ENCODE peak calls at places on chromosomes 5 and 9, in nine cellular contexts. One of them, this sample, is unnamed.

GRCh38 chr9:136981588-136982231 is 1.1 kb upstream of the LCNL1 start:
- DNase-seq in stimulated activated CD8-positive, alpha-beta memory T cell treated with anti-CD3 and anti-CD28 coated beads, Interleukin-12 subunit alpha, Interleukin-12 subunit beta, amount 100 ng/mL, for 1 hour: no peak
- DNase-seq in Ammon's horn: peak; percentile 74
- DNase-seq in renal cortical epithelial cell: no peak
- DNase-seq in SJCRH30: no peak
- DNase-seq in T-helper 9 cell: no peak
- DNase-seq in NCI-H1694: no peak
- DNase-seq in T-helper 1 cell: no peak
- DNase-seq in ureter: no peak
- DNase-seq in this sample: peak; percentile 33

GRCh38 chr5:150492621-150493020 is 15.3 kb upstream of the NDST1 start:
- DNase-seq in NCI-H1694: no peak
- DNase-seq in Ammon's horn: peak; percentile 65
- DNase-seq in renal cortical epithelial cell: peak; percentile 84
- DNase-seq in T-helper 1 cell: no peak
- DNase-seq in T-helper 9 cell: no peak
- DNase-seq in SJCRH30: no peak
- DNase-seq in stimulated activated CD8-positive, alpha-beta memory T cell treated with anti-CD3 and anti-CD28 coated beads, Interleukin-12 subunit alpha, Interleukin-12 subunit beta, amount 100 ng/mL, for 1 hour: no peak
- DNase-seq in ureter: peak; percentile 78
- DNase-seq in this sample: no peak

GRCh38 chr9:20620658-20621552 is 1.4 kb downstream of the MLLT3 start:
- DNase-seq in NCI-H1694: no peak
- DNase-seq in T-helper 9 cell: peak; percentile 42
- DNase-seq in T-helper 1 cell: peak; percentile 60
- DNase-seq in SJCRH30: peak; percentile 7
- DNase-seq in stimulated activated CD8-positive, alpha-beta memory T cell treated with anti-CD3 and anti-CD28 coated beads, Interleukin-12 subunit alpha, Interleukin-12 subunit beta, amount 100 ng/mL, for 1 hour: peak; percentile 24
- DNase-seq in renal cortical epithelial cell: no peak
- DNase-seq in ureter: peak; percentile 54
- DNase-seq in Ammon's horn: peak; percentile 63
- DNase-seq in this sample: peak; percentile 48

GRCh38 chr5:134371834-134372340 is 518 bp downstream of the UBE2B start:
- DNase-seq in SJCRH30: peak; percentile 78
- DNase-seq in stimulated activated CD8-positive, alpha-beta memory T cell treated with anti-CD3 and anti-CD28 coated beads, Interleukin-12 subunit alpha, Interleukin-12 subunit beta, amount 100 ng/mL, for 1 hour: no peak
- DNase-seq in T-helper 1 cell: peak; percentile 22
- DNase-seq in NCI-H1694: no peak
- DNase-seq in renal cortical epithelial cell: peak; percentile 26
- DNase-seq in T-helper 9 cell: peak; percentile 17
- DNase-seq in Ammon's horn: peak; percentile 34
- DNase-seq in ureter: peak; percentile 62
- DNase-seq in this sample: peak; percentile 44

GRCh38 chr9:124388275-124389048 is 26.8 kb downstream of the PSMB7 start:
- DNase-seq in T-helper 1 cell: no peak
- DNase-seq in Ammon's horn: no peak
- DNase-seq in stimulated activated CD8-positive, alpha-beta memory T cell treated with anti-CD3 and anti-CD28 coated beads, Interleukin-12 subunit alpha, Interleukin-12 subunit beta, amount 100 ng/mL, for 1 hour: no peak
- DNase-seq in renal cortical epithelial cell: no peak
- DNase-seq in ureter: no peak
- DNase-seq in T-helper 9 cell: no peak
- DNase-seq in NCI-H1694: no peak
- DNase-seq in SJCRH30: no peak
- DNase-seq in this sample: no peak

GRCh38 chr5:57692582-57693487 is 210.2 kb upstream of the ACTBL2 start:
- DNase-seq in NCI-H1694: no peak
- DNase-seq in renal cortical epithelial cell: peak; percentile 98
- DNase-seq in T-helper 9 cell: no peak
- DNase-seq in SJCRH30: peak; percentile 93
- DNase-seq in Ammon's horn: peak; percentile 86
- DNase-seq in ureter: peak; percentile 51
- DNase-seq in stimulated activated CD8-positive, alpha-beta memory T cell treated with anti-CD3 and anti-CD28 coated beads, Interleukin-12 subunit alpha, Interleukin-12 subunit beta, amount 100 ng/mL, for 1 hour: no peak
- DNase-seq in T-helper 1 cell: no peak
- DNase-seq in this sample: peak; percentile 91

GRCh38 chr9:119790022-119790421 is 420.8 kb upstream of the BRINP1 start:
- DNase-seq in NCI-H1694: no peak
- DNase-seq in stimulated activated CD8-positive, alpha-beta memory T cell treated with anti-CD3 and anti-CD28 coated beads, Interleukin-12 subunit alpha, Interleukin-12 subunit beta, amount 100 ng/mL, for 1 hour: no peak
- DNase-seq in T-helper 9 cell: no peak
- DNase-seq in T-helper 1 cell: no peak
- DNase-seq in ureter: no peak
- DNase-seq in SJCRH30: no peak
- DNase-seq in Ammon's horn: no peak
- DNase-seq in renal cortical epithelial cell: no peak
- DNase-seq in this sample: no peak

GRCh38 chr5:38854907-38855306 is 9.1 kb downstream of the OSMR start:
- DNase-seq in Ammon's horn: no peak
- DNase-seq in T-helper 9 cell: no peak
- DNase-seq in T-helper 1 cell: no peak
- DNase-seq in renal cortical epithelial cell: no peak
- DNase-seq in stimulated activated CD8-positive, alpha-beta memory T cell treated with anti-CD3 and anti-CD28 coated beads, Interleukin-12 subunit alpha, Interleukin-12 subunit beta, amount 100 ng/mL, for 1 hour: no peak
- DNase-seq in NCI-H1694: no peak
- DNase-seq in SJCRH30: no peak
- DNase-seq in ureter: no peak
- DNase-seq in this sample: no peak

GRCh38 chr9:124386201-124386600 is 29.0 kb downstream of the PSMB7 start:
- DNase-seq in ureter: no peak
- DNase-seq in Ammon's horn: no peak
- DNase-seq in renal cortical epithelial cell: peak; percentile 68
- DNase-seq in T-helper 1 cell: no peak
- DNase-seq in T-helper 9 cell: no peak
- DNase-seq in stimulated activated CD8-positive, alpha-beta memory T cell treated with anti-CD3 and anti-CD28 coated beads, Interleukin-12 subunit alpha, Interleukin-12 subunit beta, amount 100 ng/mL, for 1 hour: no peak
- DNase-seq in NCI-H1694: no peak
- DNase-seq in SJCRH30: no peak
- DNase-seq in this sample: no peak

GRCh38 chr5:92543246-92543645 is 1037.8 kb downstream of the NR2F1-AS1 start:
- DNase-seq in NCI-H1694: no peak
- DNase-seq in T-helper 1 cell: no peak
- DNase-seq in stimulated activated CD8-positive, alpha-beta memory T cell treated with anti-CD3 and anti-CD28 coated beads, Interleukin-12 subunit alpha, Interleukin-12 subunit beta, amount 100 ng/mL, for 1 hour: no peak
- DNase-seq in SJCRH30: no peak
- DNase-seq in T-helper 9 cell: no peak
- DNase-seq in ureter: no peak
- DNase-seq in renal cortical epithelial cell: peak; percentile 14
- DNase-seq in Ammon's horn: no peak
- DNase-seq in this sample: no peak

GRCh38 chr5:83590966-83591365 is 119.4 kb downstream of the VCAN start:
- DNase-seq in stimulated activated CD8-positive, alpha-beta memory T cell treated with anti-CD3 and anti-CD28 coated beads, Interleukin-12 subunit alpha, Interleukin-12 subunit beta, amount 100 ng/mL, for 1 hour: no peak
- DNase-seq in NCI-H1694: no peak
- DNase-seq in T-helper 1 cell: no peak
- DNase-seq in T-helper 9 cell: no peak
- DNase-seq in Ammon's horn: no peak
- DNase-seq in SJCRH30: no peak
- DNase-seq in renal cortical epithelial cell: no peak
- DNase-seq in ureter: no peak
- DNase-seq in this sample: no peak